ENCODE peak calls at places on chromosomes 16 and 17, in four cellular contexts. H, L, K and U are unnamed samples.

GRCh38 chr16:71637398-71637797 is 11.4 kb downstream of the MARVELD3 start:
- DNase-seq in K (peak; percentile 86), H (no peak), L (no peak), U (no peak)

GRCh38 chr17:77756846-77757610 is 201.5 kb upstream of the TNRC6C start:
- DNase-seq in K (no peak), H (no peak), L (no peak), U (no peak)

GRCh38 chr17:27575100-27575911 is 55.7 kb upstream of the LGALS9 start:
- DNase-seq in L (no peak), K (no peak), H (no peak), U (no peak)

GRCh38 chr16:89354325-89354724 is 136.0 kb downstream of the ANKRD11 start:
- DNase-seq in L (no peak), K (no peak), H (no peak), U (no peak)

GRCh38 chr16:1044515-1045362 is 27.8 kb upstream of the SSTR5 start:
- DNase-seq in L (peak; percentile 67), K (no peak), H (no peak), U (peak; percentile 46)

GRCh38 chr17:76122411-76123126 is 18.5 kb downstream of the FOXJ1 start:
- DNase-seq in L (no peak), H (peak; percentile 48), K (no peak), U (no peak)

GRCh38 chr17:75832652-75833400 is 11.4 kb downstream of the UNC13D start:
- DNase-seq in L (no peak), K (no peak), H (no peak), U (no peak)

GRCh38 chr17:61250335-61250890 is 149.2 kb upstream of the TBX2 start:
- DNase-seq in H (no peak), L (no peak), K (peak; percentile 85), U (peak; percentile 35)

GRCh38 chr16:14525021-14525420 is 105.0 kb downstream of the PARN start:
- DNase-seq in L (no peak), K (no peak), H (no peak), U (no peak)

GRCh38 chr16:14525596-14525995 is 104.5 kb downstream of the PARN start:
- DNase-seq in K (no peak), L (no peak), H (no peak), U (no peak)

GRCh38 chr16:14520753-14521152 is 109.3 kb downstream of the PARN start:
- DNase-seq in K (no peak), H (no peak), L (no peak), U (no peak)

GRCh38 chr16:14523632-14524031 is 106.4 kb downstream of the PARN start:
- DNase-seq in K (no peak), H (no peak), L (no peak), U (no peak)

GRCh38 chr16:14522617-14523135 is 107.4 kb downstream of the PARN start:
- DNase-seq in L (no peak), K (no peak), H (no peak), U (no peak)
- TF ChIP-seq RCOR1 in L (no peak), K (no peak), H (no peak), U (no peak)

GRCh38 chr17:7133424-7133823 is 18.8 kb upstream of the ASGR2 start:
- DNase-seq in H (peak; percentile 58), L (peak; percentile 19), K (no peak), U (no peak)
- TF ChIP-seq RCOR1 in H (no peak), L (no peak), K (no peak), U (no peak)

GRCh38 chr16:82629441-82630027 is 2.8 kb downstream of the CDH13 start:
- DNase-seq in K (peak; percentile 34), L (no peak), H (no peak), U (no peak)
- TF ChIP-seq RCOR1 in K (no peak), L (no peak), H (no peak), U (no peak)

GRCh38 chr17:337453-337852 is 15.2 kb downstream of the RPH3AL start:
- DNase-seq in H (no peak), L (no peak), K (no peak), U (no peak)
- TF ChIP-seq RCOR1 in H (no peak), L (no peak), K (no peak), U (no peak)

DNA sequence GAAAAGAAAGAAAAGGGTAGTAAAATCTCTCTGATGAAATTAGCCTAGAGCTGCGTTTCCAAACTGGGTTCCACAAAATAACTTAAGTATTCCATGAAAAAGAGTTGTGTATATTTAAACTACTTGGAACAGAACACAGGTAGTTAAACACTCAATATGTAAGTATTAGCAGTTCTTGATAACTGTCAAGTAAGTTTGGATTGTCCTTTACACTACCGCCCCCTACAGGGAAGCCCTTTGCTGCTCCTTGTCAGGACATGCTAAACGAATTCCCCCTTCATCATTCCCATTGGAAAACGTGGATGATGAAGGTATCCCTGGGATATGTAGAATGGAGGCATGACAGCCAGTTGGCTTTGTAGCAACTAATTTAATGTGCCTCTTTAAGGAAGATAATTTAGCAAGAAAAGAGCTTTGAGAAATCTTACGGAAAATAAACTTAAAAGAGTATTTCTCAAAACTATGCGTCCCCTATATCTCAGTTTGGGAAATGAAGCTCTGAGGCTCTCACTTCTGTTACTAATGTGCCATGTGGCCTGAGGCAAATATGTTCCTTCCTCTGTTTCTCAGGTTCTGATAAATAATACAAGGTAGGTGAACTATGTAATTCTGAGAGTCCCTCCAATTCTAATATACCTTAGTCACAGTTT is 18.8 kb downstream of the NCBP3 start:
- DNase-seq in K (peak; percentile 66), H (peak; percentile 61), L (peak; percentile 41), U (peak; percentile 75)
- TF ChIP-seq RCOR1 in K (no peak), H (no peak), L (no peak), U (no peak)

GRCh38 chr17:45248132-45248936 is 13.6 kb downstream of the SPATA32 start:
- DNase-seq in H (no peak), K (no peak), L (peak; percentile 85), U (peak; percentile 62)

GRCh38 chr17:45246861-45247428 is 14.9 kb downstream of the SPATA32 start:
- DNase-seq in H (peak; percentile 92), K (peak; percentile 14), L (peak; percentile 71), U (peak; percentile 74)

GRCh38 chr17:45246338-45246737 is 15.6 kb downstream of the SPATA32 start:
- DNase-seq in K (no peak), H (no peak), L (no peak), U (no peak)

GRCh38 chr17:45244725-45245656 is 16.9 kb downstream of the SPATA32 start:
- DNase-seq in L (no peak), K (no peak), H (no peak), U (no peak)

DNA sequence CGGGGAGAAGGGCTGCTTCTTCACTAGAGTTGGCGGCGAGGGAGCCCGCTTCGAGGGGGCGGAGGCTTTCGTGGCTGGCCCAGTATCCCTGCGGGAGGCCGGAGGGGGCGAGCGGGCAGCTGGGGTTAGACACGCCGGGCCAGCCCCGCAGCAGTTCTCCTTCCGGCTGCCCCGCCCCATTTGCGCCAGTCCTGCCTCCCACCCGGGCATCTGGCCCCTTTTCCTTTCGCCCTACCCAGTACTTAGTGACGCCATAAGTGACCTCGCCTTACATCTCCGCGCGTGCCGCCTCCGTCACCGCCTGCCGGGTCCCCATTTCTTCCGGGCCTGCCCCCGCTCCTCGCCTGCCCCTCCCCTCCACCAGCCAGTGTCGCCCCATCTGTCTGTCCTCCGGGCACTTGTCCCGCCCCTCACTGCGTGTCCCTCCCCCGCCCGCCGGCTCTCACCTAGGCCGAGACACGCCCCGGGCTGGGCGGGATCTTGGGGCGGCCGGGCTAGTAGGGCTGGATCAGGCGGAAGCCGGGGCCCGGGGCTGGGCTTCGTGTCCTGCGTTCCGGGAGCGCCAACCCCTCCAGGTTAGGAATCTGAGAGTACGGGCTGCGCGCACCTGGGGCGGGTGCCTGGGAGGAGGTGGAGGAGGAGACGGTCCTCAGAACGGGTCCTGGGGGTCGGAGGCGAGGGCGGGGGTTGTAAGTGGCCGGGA is 14.3 kb downstream of the SPATA32 start:
- DNase-seq in L (peak; percentile 97), H (peak; percentile 95), K (peak; percentile 90), U (peak; percentile 100)
- TF ChIP-seq RCOR1 in L (no peak), H (no peak), K (no peak), U (no peak)

GRCh38 chr16:7550096-7550495 is 217.5 kb downstream of the RBFOX1 start:
- DNase-seq in H (no peak), L (no peak), K (no peak), U (no peak)
- TF ChIP-seq RCOR1 in H (no peak), L (no peak), K (no peak), U (no peak)

GRCh38 chr17:44222112-44222869 is 2.8 kb upstream of the UBTF start:
- DNase-seq in H (peak; percentile 87), K (peak; percentile 66), L (no peak), U (peak; percentile 87)
- TF ChIP-seq RCOR1 in H (no peak), K (no peak), L (no peak), U (no peak)

GRCh38 chr16:56549744-56550385 is 15.0 kb upstream of the MT4 start:
- DNase-seq in L (no peak), K (peak; percentile 28), H (no peak), U (no peak)
- TF ChIP-seq RCOR1 in L (no peak), K (no peak), H (no peak), U (no peak)

GRCh38 chr17:80920406-80920805 is 71.2 kb upstream of the CHMP6 start:
- DNase-seq in L (no peak), H (no peak), K (peak; percentile 38), U (no peak)
- TF ChIP-seq RCOR1 in L (no peak), H (no peak), K (no peak), U (no peak)